ENCODE peak calls at places on chromosomes 11 and 22, in seven cellular contexts. L is mesendoderm, X is neuronal stem cell, D is IMR-90, N is trophoblast cell, C is H9, K is H1. J is an unnamed sample.

GRCh38 chr22:39514373-39514973 is 5.9 kb upstream of the ATF4 start:
- DNase-seq in X (no peak), N (no peak), K (peak; percentile 88), D (peak; percentile 34), L (no peak), C (peak; percentile 50), J (no peak)

GRCh38 chr11:105003151-105003550 is 19.8 kb downstream of the CASP5 start:
- DNase-seq in K (no peak), X (no peak), L (no peak), D (no peak), N (no peak), C (no peak), J (no peak)

GRCh38 chr11:110141812-110142211 is 48.6 kb downstream of the ZC3H12C start:
- DNase-seq in N (no peak), D (no peak), L (no peak), K (no peak), C (no peak), X (no peak), J (no peak)

GRCh38 chr11:106012744-106013143 is 9.3 kb downstream of the MSANTD4 start:
- DNase-seq in D (peak; percentile 95), L (peak; percentile 28), N (peak; percentile 38), X (no peak), K (no peak), C (no peak), J (peak; percentile 84)

GRCh38 chr11:2378527-2379210 is 1.6 kb downstream of the CD81 start:
- DNase-seq in C (no peak), X (no peak), K (no peak), D (peak; percentile 69), N (no peak), L (no peak), J (peak; percentile 65)

GRCh38 chr11:49995559-49995958 is 13.2 kb upstream of the OR4C12 start:
- DNase-seq in C (peak; percentile 25), K (peak; percentile 71), L (peak; percentile 72), D (peak; percentile 50), X (no peak), N (no peak), J (peak; percentile 15)

GRCh38 chr11:126297004-126297403 is 6.9 kb upstream of the DCPS start:
- DNase-seq in L (no peak), C (no peak), X (no peak), K (no peak), D (no peak), N (no peak), J (no peak)

GRCh38 chr11:117313103-117313502 is 3.0 kb downstream of the BACE1 start:
- DNase-seq in X (no peak), D (no peak), C (no peak), K (no peak), N (no peak), L (no peak), J (no peak)

GRCh38 chr11:64489831-64490441 is 101.1 kb upstream of the SLC22A12 start:
- DNase-seq in X (peak; percentile 77), C (peak; percentile 78), K (peak; percentile 90), N (peak; percentile 47), L (peak; percentile 62), D (peak; percentile 7), J (peak; percentile 14)

GRCh38 chr22:23155143-23155542 is 9.9 kb downstream of the RAB36 start:
- DNase-seq in N (no peak), L (no peak), D (no peak), K (no peak), X (no peak), C (no peak), J (no peak)

GRCh38 chr22:43828711-43829447 is 16.8 kb upstream of the EFCAB6 start:
- DNase-seq in D (peak; percentile 81), K (no peak), N (no peak), X (no peak), C (peak; percentile 64), L (peak; percentile 40), J (peak; percentile 18)

GRCh38 chr11:8038393-8038792 is 42.6 kb upstream of the TUB start:
- DNase-seq in D (no peak), C (no peak), K (peak; percentile 46), X (peak; percentile 53), N (no peak), L (peak; percentile 66), J (no peak)

GRCh38 chr11:69437001-69437875 is 44.2 kb upstream of the LINC01488 start:
- DNase-seq in N (peak; percentile 97), K (no peak), X (no peak), D (no peak), L (peak; percentile 91), C (peak; percentile 89), J (peak; percentile 29)

GRCh38 chr11:118870396-118871343 is 13.0 kb upstream of the CXCR5 start:
- DNase-seq in N (no peak), L (peak; percentile 35), K (peak; percentile 63), D (peak; percentile 13), X (no peak), C (no peak), J (no peak)

GRCh38 chr11:115085461-115086220 is 407.3 kb downstream of the NXPE2 start:
- DNase-seq in X (no peak), D (no peak), L (no peak), C (no peak), N (peak; percentile 88), K (no peak), J (no peak)

GRCh38 chr11:34349882-34350281 is 7.9 kb downstream of the ABTB2 start:
- DNase-seq in D (peak; percentile 24), N (no peak), C (peak; percentile 18), X (no peak), K (no peak), L (no peak), J (peak; percentile 36)

GRCh38 chr11:12979928-12980689 is 29.0 kb upstream of the RASSF10 start:
- DNase-seq in K (no peak), D (no peak), C (no peak), L (peak; percentile 47), N (no peak), X (no peak), J (no peak)

GRCh38 chr11:56841210-56841810 is 92.8 kb upstream of the OR9G4 start:
- DNase-seq in K (peak; percentile 62), D (peak; percentile 56), X (peak; percentile 62), N (peak; percentile 34), C (peak; percentile 45), L (peak; percentile 68), J (peak; percentile 47)

GRCh38 chr11:60878245-60879101 is 11.1 kb downstream of the ZP1 start:
- DNase-seq in L (no peak), K (no peak), C (no peak), D (no peak), N (no peak), X (no peak), J (no peak)

GRCh38 chr11:10197091-10197490 is 96.9 kb downstream of the SBF2 start:
- DNase-seq in K (no peak), D (peak; percentile 28), C (no peak), N (no peak), X (no peak), L (no peak), J (no peak)

GRCh38 chr22:24247011-24247507 is 2.2 kb upstream of the GGT5 start:
- DNase-seq in L (no peak), K (no peak), D (peak; percentile 7), N (no peak), X (no peak), C (no peak), J (peak; percentile 51)

GRCh38 chr11:8019671-8020597 is 32.8 kb downstream of the EIF3F start:
- DNase-seq in C (peak; percentile 25), L (no peak), N (no peak), X (no peak), D (peak; percentile 40), K (peak; percentile 45), J (peak; percentile 27)

GRCh38 chr11:44557464-44557863 is 8.0 kb upstream of the CD82 start:
- DNase-seq in X (no peak), L (no peak), D (no peak), K (no peak), N (no peak), C (no peak), J (no peak)

GRCh38 chr22:41184679-41185078 is 20.4 kb upstream of the L3MBTL2 start:
- DNase-seq in N (no peak), D (no peak), L (peak; percentile 23), X (no peak), C (peak; percentile 84), K (no peak), J (no peak)
- H2BK5ac ChIP-seq in N (no peak overlapping the region), D (no peak overlapping the region), L (no peak overlapping the region), X (no peak overlapping the region), C (no peak overlapping the region), K (peak overlapping the region; percentile 93), J (no peak overlapping the region)

GRCh38 chr11:980438-981365 is 55.0 kb downstream of the AP2A2 start:
- DNase-seq in L (no peak), X (no peak), D (no peak), C (no peak), N (peak; percentile 64), K (no peak), J (no peak)
- H2BK5ac ChIP-seq in L (no peak overlapping the region), X (no peak overlapping the region), D (no peak overlapping the region), C (no peak overlapping the region), N (no peak overlapping the region), K (no peak overlapping the region), J (no peak overlapping the region)

DNA sequence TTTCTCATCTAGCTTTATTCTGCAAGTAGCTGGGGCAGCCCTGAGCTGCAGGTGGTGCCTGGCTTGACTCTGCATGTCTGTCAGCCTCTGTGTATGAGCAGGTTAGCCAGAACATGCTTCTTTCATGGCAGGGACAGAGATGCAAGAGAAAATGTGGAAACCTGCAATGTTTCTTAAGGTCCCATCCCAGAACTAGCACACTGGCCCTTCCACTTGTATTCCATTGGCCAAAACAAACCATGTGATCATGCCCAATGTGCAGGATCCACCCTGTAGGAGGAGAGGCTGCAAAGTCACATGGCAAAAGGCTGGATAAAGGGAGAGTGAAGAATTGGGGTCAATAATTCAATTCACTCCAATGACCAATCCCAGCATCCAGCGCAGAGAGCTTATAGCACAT is 405.5 kb downstream of the MIAT start:
- DNase-seq in C (no peak), D (no peak), K (no peak), L (no peak), X (no peak), N (no peak), J (no peak)
- H2BK5ac ChIP-seq in C (no peak overlapping the region), D (no peak overlapping the region), K (no peak overlapping the region), L (no peak overlapping the region), X (no peak overlapping the region), N (no peak overlapping the region), J (no peak overlapping the region)

GRCh38 chr22:36435516-36436415 is 45.7 kb downstream of the TXN2 start:
- DNase-seq in D (no peak), C (peak; percentile 81), X (no peak), N (no peak), L (peak; percentile 88), K (peak; percentile 64), J (peak; percentile 67)

GRCh38 chr22:36432592-36433317 is 45.0 kb upstream of the MYH9 start:
- DNase-seq in K (no peak), X (no peak), N (no peak), C (no peak), D (no peak), L (peak; percentile 76), J (peak; percentile 66)

GRCh38 chr22:36430863-36431262 is 43.1 kb upstream of the MYH9 start:
- DNase-seq in N (no peak), C (no peak), X (no peak), K (no peak), L (no peak), D (peak; percentile 53), J (peak; percentile 60)

GRCh38 chr22:36433318-36434231 is 45.8 kb upstream of the MYH9 start:
- DNase-seq in D (no peak), X (no peak), K (no peak), C (no peak), L (no peak), N (no peak), J (no peak)

DNA sequence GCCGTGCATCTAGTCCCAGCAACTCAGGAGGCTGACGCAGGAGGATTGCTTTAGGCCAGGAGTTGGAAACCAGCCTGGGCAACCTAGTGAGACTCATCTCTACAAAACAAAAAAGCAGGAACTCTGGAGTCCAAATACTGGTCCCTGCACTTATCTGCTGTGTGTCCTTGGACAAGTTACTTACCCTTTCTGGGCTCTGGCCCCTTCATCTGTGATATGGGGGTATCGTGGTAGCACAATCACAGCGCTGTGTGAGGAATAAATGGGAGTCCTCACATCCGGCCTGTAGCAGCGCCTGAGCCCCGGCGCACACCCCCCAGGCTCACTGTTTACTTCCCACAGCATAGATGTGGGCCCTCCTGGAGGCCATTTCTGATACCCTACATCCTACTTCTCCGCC is 44.2 kb upstream of the MYH9 start:
- DNase-seq in K (no peak), N (no peak), L (no peak), C (no peak), X (no peak), D (no peak), J (no peak)
- H2BK5ac ChIP-seq in K (no peak overlapping the region), N (peak overlapping the region; percentile 49), L (no peak overlapping the region), C (no peak overlapping the region), X (no peak overlapping the region), D (no peak overlapping the region), J (peak overlapping the region; percentile 69)

J was measured in mesenchymal stem cell.